ENCODE peak calls at places on chromosomes 13 and 19, in seven cellular contexts. N is IMR-90, J is bronchial epithelial cell, F is GM12864, C is nephron progenitor cell, O is epithelial cell of esophagus, D is cardiac muscle cell. U is an unnamed sample.

GRCh38 chr19:12913011-12913561 is 6.0 kb downstream of the SYCE2 start:
- DNase-seq in F (no peak), J (no peak), O (peak), D (peak), C (peak), N (peak), U (no peak)

GRCh38 chr13:24306632-24307031 is 2.7 kb upstream of the C1QTNF9 start:
- DNase-seq in N (peak), C (no peak), O (peak), F (no peak), J (peak), D (peak), U (no peak)

GRCh38 chr19:30742539-30742938 is 370.4 kb downstream of the ZNF536 start:
- DNase-seq in J (no peak), D (no peak), N (no peak), C (no peak), O (no peak), F (no peak), U (no peak)

GRCh38 chr19:16850133-16850532 is 20.9 kb downstream of the SIN3B start:
- DNase-seq in C (no peak), O (peak), N (peak), J (peak), F (no peak), D (no peak), U (no peak)

GRCh38 chr19:17873661-17874422 is 2.1 kb downstream of the SLC5A5 start:
- DNase-seq in O (peak), C (peak), F (no peak), N (no peak), D (peak), J (peak), U (peak)

GRCh38 chr19:2702170-2703076 is at the start of gene GNG7:
- DNase-seq in F (peak), J (peak), O (peak), D (peak), C (peak), N (peak), U (peak)

GRCh38 chr13:98543380-98544104 is 33.4 kb downstream of the STK24 start:
- DNase-seq in N (no peak), O (no peak), J (no peak), D (no peak), F (no peak), C (no peak), U (no peak)

GRCh38 chr13:50599046-50599445 is 244.4 kb downstream of the DLEU7 start:
- DNase-seq in N (no peak), J (no peak), O (no peak), F (no peak), C (no peak), D (no peak), U (no peak)

GRCh38 chr13:51745236-51745635 is 58.7 kb downstream of the DHRS12 start:
- DNase-seq in C (no peak), J (no peak), D (no peak), O (no peak), F (no peak), N (no peak), U (no peak)

GRCh38 chr19:7230826-7231225 is 63.4 kb downstream of the INSR start:
- DNase-seq in C (no peak), D (no peak), J (no peak), N (no peak), F (no peak), O (no peak), U (no peak)

GRCh38 chr19:13902993-13903555 is 2.8 kb downstream of the BRME1 start:
- DNase-seq in D (peak), J (no peak), O (no peak), C (no peak), N (no peak), F (no peak), U (no peak)

DNA sequence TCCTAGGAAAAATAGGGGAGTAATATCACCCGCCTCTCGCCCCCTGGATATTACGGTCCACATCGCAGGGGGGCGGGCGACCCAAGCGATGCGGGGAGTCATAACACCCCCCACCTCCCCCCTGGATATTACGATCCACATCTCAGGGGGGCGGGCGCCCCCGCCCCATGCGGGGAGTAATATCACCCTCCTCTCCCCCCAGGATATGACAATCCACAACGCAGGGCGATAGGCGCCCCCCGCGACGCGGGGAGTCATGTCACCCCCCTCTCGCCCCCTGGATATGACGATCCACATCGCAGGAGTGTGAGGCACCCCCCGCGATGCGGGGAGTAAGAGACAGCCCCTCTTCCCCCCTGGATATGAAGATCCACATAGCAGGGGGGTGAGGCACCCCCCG is 684.4 kb upstream of the PCDH9 start:
- DNase-seq in F (no peak), J (no peak), N (no peak), D (no peak), C (no peak), O (no peak), U (no peak)
- TF ChIP-seq CTCF in F (no peak), J (no peak), N (no peak), D (no peak), C (no peak), O (no peak), U (no peak)

DNA sequence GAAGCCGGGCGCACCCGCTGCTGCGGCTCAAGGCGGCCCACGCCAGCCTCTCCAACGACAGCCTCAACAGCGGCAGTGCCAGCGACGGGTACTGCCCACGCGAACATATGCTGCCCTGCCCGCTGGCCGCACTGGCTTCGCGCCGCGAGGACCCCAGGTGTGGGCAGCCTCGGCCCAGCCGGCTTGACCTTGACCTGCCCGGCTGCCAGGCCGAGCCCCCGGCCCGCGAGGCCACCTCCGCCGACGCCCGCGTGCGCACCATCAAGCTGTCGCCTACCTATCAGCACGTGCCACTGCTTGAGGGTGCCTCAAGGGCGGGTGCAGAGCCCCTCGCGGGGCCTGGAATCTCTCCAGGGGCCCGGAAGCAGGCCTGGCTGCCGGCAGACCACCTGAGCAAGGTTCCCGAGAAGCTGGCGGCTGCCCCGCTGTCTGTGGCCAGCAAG is 13.0 kb downstream of the C19orf25 start:
- DNase-seq in F (no peak), N (no peak), C (no peak), D (no peak), J (no peak), O (no peak), U (no peak)
- TF ChIP-seq CTCF in F (no peak), N (no peak), C (no peak), D (no peak), J (no peak), O (no peak), U (peak)

DNA sequence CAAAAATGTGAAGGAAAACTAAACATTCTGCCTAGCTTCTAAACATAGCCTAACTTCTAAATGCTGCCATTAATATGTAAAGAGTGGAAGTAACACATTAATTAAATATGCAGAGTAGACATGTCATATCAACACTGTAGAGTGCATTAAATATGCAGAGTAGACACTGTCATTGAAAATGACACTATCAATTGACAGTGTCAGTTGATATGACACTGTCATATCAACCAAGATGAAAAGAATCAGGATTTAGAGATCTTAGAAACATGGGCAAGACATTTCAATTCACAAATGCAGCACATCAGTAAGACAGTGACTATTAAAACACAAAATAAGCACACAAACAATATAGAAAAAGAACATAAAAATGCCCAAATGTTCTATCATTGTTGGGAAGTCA is 25.3 kb downstream of the ESD start:
- DNase-seq in C (no peak), O (no peak), D (no peak), J (no peak), F (no peak), N (no peak), U (no peak)
- TF ChIP-seq CTCF in C (no peak), O (no peak), D (no peak), J (no peak), F (no peak), N (no peak), U (no peak)

GRCh38 chr13:92535222-92536006 is 691.2 kb upstream of the GPC6 start:
- DNase-seq in N (no peak), D (no peak), C (no peak), F (no peak), O (no peak), J (no peak), U (no peak)

GRCh38 chr13:92530364-92530763 is 696.2 kb upstream of the GPC6 start:
- DNase-seq in J (no peak), F (no peak), O (peak), C (no peak), N (peak), D (peak), U (no peak)
- TF ChIP-seq CTCF in J (no peak), F (no peak), O (peak), C (no peak), N (no peak), D (peak), U (no peak)